ENCODE peak calls at places on chromosomes 11 and 22, in four cellular contexts. Z, T, F and D are unnamed samples.

GRCh38 chr11:41612415-41612814 is 153.0 kb upstream of the LRRC4C start:
- DNase-seq in Z (no peak), T (peak), F (peak), D (no peak)

GRCh38 chr22:34760276-34761008 is 305.5 kb upstream of the ISX start:
- DNase-seq in Z (no peak), T (no peak), F (no peak), D (no peak)

GRCh38 chr11:22920939-22921565 is 60.8 kb upstream of the CCDC179 start:
- DNase-seq in Z (peak), T (peak), F (peak), D (peak)

GRCh38 chr11:4093519-4094347 is 866 bp upstream of the RRM1 start:
- DNase-seq in Z (peak), T (no peak), F (no peak), D (no peak)

GRCh38 chr11:59611570-59612565 is 3.7 kb downstream of the OSBP start:
- DNase-seq in Z (no peak), T (peak), F (no peak), D (peak)

GRCh38 chr11:57460017-57460755 is at the start of gene RTN4RL2:
- DNase-seq in Z (peak), T (peak), F (peak), D (peak)

GRCh38 chr11:125587480-125587879 is 5.2 kb upstream of the STT3A start:
- DNase-seq in Z (no peak), T (no peak), F (no peak), D (no peak)

GRCh38 chr11:11769362-11769761 is 72.4 kb upstream of the USP47 start:
- DNase-seq in Z (no peak), T (no peak), F (no peak), D (no peak)